ENCODE peak calls at places on chromosomes 4 and X, in nine cellular contexts. P is progenitor cell of endocrine pancreas, B is GM12865, Z is uterus, Y is testis, I is breast epithelium, R is GM12878, A is spleen, T is psoas muscle. F is an unnamed sample.
A peak's percentile ranks its signal among the peaks of the same experiment; 100 is the strongest.

GRCh38 chr4:141180991-141181760 is 39.5 kb upstream of the ZNF330 start:
- DNase-seq in B (no peak), A (no peak), P (no peak), Y (no peak), Z (no peak), R (no peak), I (no peak), T (no peak), F (no peak)

GRCh38 chr4:56755901-56756300 is 65.6 kb downstream of the SPINK2 start:
- DNase-seq in R (no peak), T (no peak), P (no peak), Z (no peak), Y (no peak), B (no peak), I (no peak), A (no peak), F (no peak)

GRCh38 chr4:121551881-121552280 is 144.9 kb downstream of the ANXA5 start:
- DNase-seq in Y (no peak), I (no peak), P (no peak), R (no peak), A (no peak), Z (no peak), T (no peak), B (no peak), F (no peak)

GRCh38 chr4:76607266-76607799 is 172.3 kb downstream of the SHROOM3 start:
- DNase-seq in A (no peak), T (no peak), R (peak; percentile 62), B (peak; percentile 89), P (no peak), I (no peak), Y (no peak), Z (no peak), F (no peak)

GRCh38 chr4:90071289-90072235 is 55.6 kb upstream of the CCSER1 start:
- DNase-seq in Y (no peak), Z (no peak), T (no peak), A (no peak), B (no peak), R (no peak), P (no peak), I (no peak), F (no peak)

GRCh38 chr4:140353836-140354235 is 19.6 kb upstream of the SCOC start:
- DNase-seq in I (no peak), T (no peak), Z (no peak), R (no peak), Y (no peak), P (no peak), A (no peak), B (no peak), F (no peak)

GRCh38 chr4:71133491-71133890 is 140.0 kb downstream of the DCK start:
- DNase-seq in I (no peak), Y (no peak), Z (no peak), T (no peak), B (no peak), A (no peak), R (no peak), P (no peak), F (no peak)

GRCh38 chr4:124044867-124045266 is 648.3 kb downstream of the SPRY1 start:
- DNase-seq in Z (no peak), I (no peak), A (no peak), P (no peak), B (no peak), T (no peak), R (no peak), Y (no peak), F (no peak)

GRCh38 chr4:119795986-119796578 is 167.5 kb upstream of the PDE5A start:
- DNase-seq in B (no peak), P (no peak), T (no peak), Z (no peak), R (no peak), Y (no peak), I (no peak), A (no peak), F (no peak)

GRCh38 chr4:55947912-55948725 is 626 bp upstream of the CEP135 start:
- DNase-seq in Y (no peak), A (no peak), Z (no peak), B (peak; percentile 78), P (no peak), T (no peak), I (no peak), R (peak; percentile 59), F (peak; percentile 7)

GRCh38 chr4:113222006-113222405 is 172.6 kb downstream of the ANK2 start:
- DNase-seq in Y (no peak), P (no peak), R (no peak), A (no peak), Z (no peak), B (no peak), T (no peak), I (no peak), F (no peak)

GRCh38 chr4:5511791-5512190 is 196.6 kb downstream of the EVC2 start:
- DNase-seq in P (no peak), Z (no peak), Y (no peak), I (no peak), R (no peak), A (no peak), B (no peak), T (no peak), F (no peak)

GRCh38 chrX:56789518-56790070 is 60.6 kb downstream of the NBDY start:
- DNase-seq in T (no peak), P (no peak), Z (no peak), Y (no peak), R (no peak), B (no peak), A (peak; percentile 56), I (no peak), F (no peak)

GRCh38 chr4:182840108-182840507 is 77.1 kb downstream of the DCTD start:
- DNase-seq in B (no peak), Z (no peak), R (no peak), A (no peak), P (no peak), Y (no peak), I (no peak), T (no peak), F (no peak)

GRCh38 chr4:182842991-182843390 is 74.2 kb downstream of the DCTD start:
- DNase-seq in Y (no peak), R (no peak), T (no peak), Z (no peak), P (no peak), A (peak; percentile 50), B (no peak), I (no peak), F (no peak)

GRCh38 chr4:182842104-182842600 is 75.0 kb downstream of the DCTD start:
- DNase-seq in I (no peak), Y (no peak), R (no peak), B (no peak), A (no peak), P (no peak), T (no peak), Z (no peak), F (no peak)

GRCh38 chr4:182837831-182838230 is 79.4 kb downstream of the DCTD start:
- DNase-seq in T (no peak), Z (no peak), I (no peak), P (no peak), R (no peak), A (no peak), B (no peak), Y (no peak), F (no peak)

DNA sequence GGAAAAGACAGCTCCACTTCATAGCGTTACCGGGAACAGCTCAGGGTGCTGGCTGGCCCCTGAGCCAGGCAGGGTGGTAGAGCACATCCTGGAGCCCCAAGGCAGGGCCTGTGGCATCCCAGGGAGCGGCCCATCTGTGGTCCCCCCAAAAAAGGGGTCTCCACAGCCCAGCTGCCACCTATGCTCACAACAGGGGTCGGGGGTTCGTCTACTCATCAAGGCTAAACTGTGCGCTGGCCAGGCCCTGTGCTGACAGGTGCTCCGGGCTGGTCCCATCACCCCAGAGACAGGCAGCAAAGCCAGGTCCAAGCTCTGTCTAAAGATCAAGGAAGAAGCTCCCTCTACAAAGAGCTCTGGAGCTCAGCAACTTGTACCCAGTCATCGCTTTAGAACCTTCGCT is 77.9 kb downstream of the DCTD start:
- DNase-seq in B (no peak), I (no peak), T (no peak), R (no peak), P (no peak), Z (no peak), Y (no peak), A (no peak), F (no peak)
- TF ChIP-seq CTCF in B (no peak), I (no peak), T (no peak), R (no peak), P (no peak), Z (no peak), Y (no peak), A (no peak), F (no peak)

GRCh38 chr4:52103314-52103713 is 52.2 kb downstream of the SPATA18 start:
- DNase-seq in B (no peak), Z (no peak), Y (no peak), I (no peak), T (no peak), P (no peak), R (no peak), A (no peak), F (peak; percentile 26)
- TF ChIP-seq CTCF in B (no peak), Z (peak; percentile 20), Y (no peak), I (no peak), T (peak; percentile 33), P (peak; percentile 51), R (no peak), A (no peak), F (no peak)

GRCh38 chrX:34915463-34916225 is 27.0 kb upstream of the FAM47B start:
- DNase-seq in B (no peak), I (no peak), Z (no peak), P (no peak), T (no peak), Y (no peak), R (no peak), A (no peak), F (no peak)

GRCh38 chrX:34917146-34917545 is 25.4 kb upstream of the FAM47B start:
- DNase-seq in A (no peak), P (no peak), I (no peak), Z (no peak), R (no peak), B (no peak), T (no peak), Y (no peak), F (no peak)

GRCh38 chrX:34918091-34918736 is 24.4 kb upstream of the FAM47B start:
- DNase-seq in T (no peak), Z (no peak), B (no peak), R (no peak), Y (no peak), A (no peak), I (no peak), P (no peak), F (no peak)

DNA sequence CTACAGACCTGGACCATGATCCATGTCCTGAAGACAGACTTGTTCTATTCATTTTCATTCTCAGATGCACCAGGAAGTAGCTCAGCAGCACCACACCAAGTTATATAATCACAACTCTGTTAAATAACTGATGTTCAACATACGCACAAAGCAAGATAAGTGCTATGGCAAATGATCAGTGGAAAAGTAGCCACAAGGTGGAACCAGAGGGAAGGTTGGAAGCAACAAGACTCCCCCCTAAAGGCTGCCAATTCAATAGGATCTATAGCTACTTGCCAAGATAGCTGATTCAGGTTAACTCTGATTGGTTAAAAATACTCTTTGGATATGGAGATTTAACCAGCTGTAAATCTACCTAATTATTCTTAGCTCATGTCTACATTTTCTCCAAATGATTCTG is 23.7 kb upstream of the FAM47B start:
- DNase-seq in B (no peak), I (no peak), Y (peak; percentile 23), A (no peak), R (no peak), T (no peak), P (no peak), Z (no peak), F (peak; percentile 23)
- TF ChIP-seq CTCF in B (no peak), I (no peak), Y (no peak), A (no peak), R (no peak), T (peak; percentile 21), P (peak; percentile 59), Z (peak; percentile 8), F (peak; percentile 30)

GRCh38 chr4:79241846-79242245 is 84.0 kb downstream of the NAA11 start:
- DNase-seq in R (no peak), Z (no peak), B (no peak), I (no peak), P (no peak), A (no peak), Y (no peak), T (no peak), F (no peak)
- TF ChIP-seq CTCF in R (peak; percentile 10), Z (no peak), B (no peak), I (no peak), P (peak; percentile 19), A (no peak), Y (no peak), T (no peak), F (no peak)